ENCODE peak calls at places on chromosomes 2 and 18, in ten cellular contexts. U is ACHN, L is brain microvascular endothelial cell, E is NT2/D1, C is caudate nucleus, Q is T-helper 1 cell, A is naive B cell, G is T-helper 2 cell, B is NCI-H1092 treated with DMSO at 0.1 percent for 48 hours, X is H7. D is an unnamed sample.

GRCh38 chr2:241774419-241775222 is 2.0 kb upstream of the GAL3ST2 start:
- DNase-seq in U (peak; percentile 70), L (peak; percentile 73), E (no peak), C (no peak), Q (no peak), A (no peak), G (no peak), B (peak; percentile 38), X (no peak), D (no peak)

GRCh38 chr18:74251297-74252031 is 40.3 kb downstream of the CYB5A start:
- DNase-seq in U (no peak), L (peak; percentile 65), E (peak; percentile 23), C (no peak), Q (no peak), A (no peak), G (no peak), B (no peak), X (no peak), D (no peak)

GRCh38 chr18:12278765-12279682 is 24.9 kb downstream of the CIDEA start:
- DNase-seq in U (no peak), L (peak; percentile 95), E (peak; percentile 61), C (no peak), Q (no peak), A (no peak), G (no peak), B (no peak), X (peak; percentile 91), D (peak; percentile 94)

GRCh38 chr2:28979041-28979440 is 2.1 kb upstream of the TOGARAM2 start:
- DNase-seq in U (no peak), L (no peak), E (no peak), C (no peak), Q (no peak), A (no peak), G (no peak), B (no peak), X (peak; percentile 60), D (no peak)

GRCh38 chr2:23606968-23607367 is 222.0 kb downstream of the KLHL29 start:
- DNase-seq in U (peak; percentile 43), L (peak; percentile 66), E (no peak), C (no peak), Q (no peak), A (no peak), G (no peak), B (no peak), X (no peak), D (no peak)

GRCh38 chr2:241410739-241411176 is 54.7 kb downstream of the FARP2 start:
- DNase-seq in U (no peak), L (peak; percentile 89), E (no peak), C (peak; percentile 17), Q (no peak), A (no peak), G (no peak), B (no peak), X (no peak), D (no peak)

GRCh38 chr2:239593965-239594771 is 193.3 kb upstream of the HDAC4 start:
- DNase-seq in U (no peak), L (no peak), E (no peak), C (no peak), Q (no peak), A (no peak), G (no peak), B (no peak), X (peak; percentile 26), D (no peak)

GRCh38 chr2:196278491-196278911 is 107.1 kb upstream of the STK17B start:
- DNase-seq in U (no peak), L (peak; percentile 90), E (no peak), C (no peak), Q (peak; percentile 39), A (no peak), G (no peak), B (no peak), X (no peak), D (no peak)

GRCh38 chr2:182553483-182553882 is 126.6 kb upstream of the PDE1A start:
- DNase-seq in U (no peak), L (no peak), E (no peak), C (no peak), Q (no peak), A (no peak), G (no peak), B (no peak), X (no peak), D (no peak)

GRCh38 chr2:238426568-238427434 is at the start of gene ASB1:
- DNase-seq in U (peak; percentile 79), L (peak; percentile 92), E (peak; percentile 72), C (no peak), Q (peak; percentile 48), A (peak; percentile 83), G (peak; percentile 58), B (peak; percentile 67), X (peak; percentile 98), D (peak; percentile 94)

GRCh38 chr18:40878371-40878770 is 1076.7 kb upstream of the PIK3C3 start:
- DNase-seq in U (no peak), L (no peak), E (peak; percentile 13), C (no peak), Q (no peak), A (no peak), G (no peak), B (no peak), X (peak; percentile 5), D (no peak)

GRCh38 chr2:183134016-183134415 is 9.8 kb downstream of the NUP35 start:
- DNase-seq in U (no peak), L (no peak), E (no peak), C (no peak), Q (no peak), A (no peak), G (no peak), B (no peak), X (no peak), D (no peak)

GRCh38 chr2:128421861-128422311 is 103.2 kb upstream of the HS6ST1 start:
- DNase-seq in U (no peak), L (no peak), E (no peak), C (no peak), Q (no peak), A (no peak), G (no peak), B (no peak), X (no peak), D (peak; percentile 88)

GRCh38 chr18:75526038-75526437 is 98.5 kb upstream of the SMIM21 start:
- DNase-seq in U (no peak), L (no peak), E (no peak), C (no peak), Q (no peak), A (no peak), G (no peak), B (no peak), X (no peak), D (peak; percentile 91)

GRCh38 chr2:127563458-127564428 is 28.3 kb downstream of the MYO7B start:
- DNase-seq in U (no peak), L (no peak), E (no peak), C (no peak), Q (no peak), A (no peak), G (no peak), B (no peak), X (no peak), D (no peak)

GRCh38 chr18:46010676-46011075 is 43.5 kb upstream of the EPG5 start:
- DNase-seq in U (no peak), L (no peak), E (no peak), C (no peak), Q (no peak), A (no peak), G (no peak), B (no peak), X (no peak), D (no peak)

GRCh38 chr2:208069186-208069585 is 43.9 kb upstream of the PLEKHM3 start:
- DNase-seq in U (no peak), L (no peak), E (no peak), C (no peak), Q (no peak), A (no peak), G (no peak), B (no peak), X (no peak), D (no peak)